ENCODE peak calls at places on chromosomes 12 and 14, in six cellular contexts. C is fibroblast of lung, M is esophagus squamous epithelium, S is heart right ventricle, Q is H1, T is HCT116. R is an unnamed sample.

GRCh38 chr12:29043069-29043468 is 106.0 kb upstream of the FAR2 start:
- DNase-seq in C (peak; percentile 52), M (no peak), S (no peak), Q (no peak), T (no peak), R (no peak)

GRCh38 chr12:62653740-62654139 is 187.1 kb downstream of the MON2 start:
- DNase-seq in C (no peak), M (no peak), S (no peak), Q (peak; percentile 75), T (no peak), R (no peak)

GRCh38 chr12:29831173-29831572 is 47.4 kb upstream of the TMTC1 start:
- DNase-seq in C (no peak), M (no peak), S (no peak), Q (no peak), T (no peak), R (no peak)

GRCh38 chr14:75751291-75751690 is 90.2 kb downstream of the TTLL5 start:
- DNase-seq in C (no peak), M (no peak), S (no peak), Q (no peak), T (no peak), R (no peak)

GRCh38 chr12:130673036-130673705 is 42.9 kb downstream of the RIMBP2 start:
- DNase-seq in C (no peak), M (no peak), S (no peak), Q (no peak), T (no peak), R (no peak)

GRCh38 chr12:42504049-42504448 is 85.5 kb downstream of the PRICKLE1 start:
- DNase-seq in C (peak; percentile 31), M (no peak), S (peak; percentile 22), Q (peak; percentile 27), T (no peak), R (no peak)

GRCh38 chr12:41205070-41205715 is 17.1 kb downstream of the PDZRN4 start:
- DNase-seq in C (no peak), M (no peak), S (no peak), Q (no peak), T (no peak), R (no peak)

GRCh38 chr12:107447336-107447735 is 238.3 kb upstream of the PWP1 start:
- DNase-seq in C (no peak), M (no peak), S (no peak), Q (no peak), T (no peak), R (no peak)

GRCh38 chr14:91961297-91962220 is 14.1 kb upstream of the FBLN5 start:
- DNase-seq in C (no peak), M (no peak), S (no peak), Q (no peak), T (no peak), R (no peak)

GRCh38 chr12:95858451-95859343 is at the start of gene SNRPF:
- DNase-seq in C (peak; percentile 97), M (peak; percentile 62), S (peak; percentile 95), Q (peak; percentile 97), T (peak; percentile 94), R (peak; percentile 78)

GRCh38 chr14:101357559-101358319 is 203.6 kb upstream of the DIO3 start:
- DNase-seq in C (no peak), M (no peak), S (no peak), Q (no peak), T (no peak), R (no peak)

GRCh38 chr12:6917491-6918231 is 3.3 kb downstream of the ENO2 start:
- DNase-seq in C (no peak), M (no peak), S (no peak), Q (no peak), T (no peak), R (no peak)

GRCh38 chr14:85479306-85479705 is 50.6 kb upstream of the FLRT2 start:
- DNase-seq in C (no peak), M (no peak), S (no peak), Q (no peak), T (no peak), R (no peak)

GRCh38 chr12:84497819-84498218 is 414.8 kb downstream of the SLC6A15 start:
- DNase-seq in C (peak; percentile 55), M (no peak), S (no peak), Q (no peak), T (peak; percentile 16), R (no peak)

GRCh38 chr12:79689477-79690155 is 1.1 kb downstream of the PAWR start:
- DNase-seq in C (peak; percentile 40), M (no peak), S (peak; percentile 11), Q (peak; percentile 66), T (no peak), R (no peak)
- TF ChIP-seq CTCF in C (peak; percentile 2), M (no peak), S (no peak), Q (no peak), T (no peak), R (no peak)

DNA sequence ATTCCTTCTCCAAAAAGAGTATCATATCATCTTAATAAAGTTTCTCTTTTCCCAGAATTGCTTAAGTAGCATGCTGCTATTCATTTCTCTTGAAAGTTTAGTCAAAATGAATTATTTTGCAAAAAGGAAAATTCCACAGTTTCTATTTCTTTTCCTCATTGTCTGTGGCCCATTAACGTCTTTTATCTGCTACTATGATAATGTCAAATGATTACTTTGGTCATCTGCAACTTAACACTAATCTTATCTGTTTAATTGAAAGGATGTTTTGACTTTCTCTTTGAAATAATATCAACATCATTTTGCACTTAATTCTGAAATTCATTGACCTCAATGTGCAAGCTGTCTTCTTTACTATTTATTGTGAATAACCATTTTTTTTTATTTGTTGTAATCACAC is 146.5 kb upstream of the SLCO1C1 start:
- DNase-seq in C (no peak), M (no peak), S (no peak), Q (no peak), T (no peak), R (no peak)
- H3K4me3 ChIP-seq in C (no peak overlapping the region), M (no peak overlapping the region), S (no peak overlapping the region), Q (no peak overlapping the region), T (no peak overlapping the region), R (no peak overlapping the region)

GRCh38 chr12:108649126-108649525 is 15.4 kb upstream of the SELPLG start:
- DNase-seq in C (peak; percentile 38), M (no peak), S (no peak), Q (no peak), T (no peak), R (no peak)

GRCh38 chr12:108649668-108650067 is 16.0 kb upstream of the SELPLG start:
- DNase-seq in C (peak; percentile 63), M (no peak), S (no peak), Q (no peak), T (peak; percentile 86), R (peak; percentile 65)

GRCh38 chr12:108650083-108650482 is 16.4 kb upstream of the SELPLG start:
- DNase-seq in C (no peak), M (no peak), S (no peak), Q (no peak), T (peak; percentile 57), R (no peak)

GRCh38 chr12:108653922-108654321 is 20.2 kb upstream of the SELPLG start:
- DNase-seq in C (no peak), M (no peak), S (no peak), Q (no peak), T (no peak), R (no peak)

GRCh38 chr12:108653082-108653516 is 19.4 kb upstream of the SELPLG start:
- DNase-seq in C (no peak), M (no peak), S (no peak), Q (no peak), T (no peak), R (no peak)
- H3K36me3 ChIP-seq in C (peaks cover 23% of the 10 kb centered on the region), M (peaks cover 16% of the 10 kb centered on the region), S (peaks cover 4% of the 10 kb centered on the region), Q (peaks cover 46% of the 10 kb centered on the region), T (peaks cover 13% of the 10 kb centered on the region), R (peaks cover 4% of the 10 kb centered on the region)

GRCh38 chr12:64236549-64236948 is 14.5 kb upstream of the KICS2 start:
- DNase-seq in C (peak; percentile 43), M (no peak), S (no peak), Q (no peak), T (peak; percentile 10), R (no peak)
- TF ChIP-seq CTCF in C (peak; percentile 20), M (no peak), S (no peak), Q (peak; percentile 39), T (peak; percentile 12), R (peak; percentile 27)

GRCh38 chr12:124422570-124423523 is 128.0 kb downstream of the RFLNA start:
- DNase-seq in C (peak; percentile 98), M (no peak), S (peak; percentile 94), Q (no peak), T (peak; percentile 84), R (peak; percentile 56)
- H3K4me3 ChIP-seq in C (peak overlapping the region; percentile 19), M (no peak overlapping the region), S (peak overlapping the region; percentile 28), Q (no peak overlapping the region), T (peak overlapping the region; percentile 40), R (no peak overlapping the region)

GRCh38 chr12:132620113-132620892 is 1.7 kb downstream of the P2RX2 start:
- DNase-seq in C (no peak), M (no peak), S (no peak), Q (no peak), T (no peak), R (no peak)

GRCh38 chr12:132617135-132617701 is 1.4 kb upstream of the P2RX2 start:
- DNase-seq in C (no peak), M (no peak), S (no peak), Q (no peak), T (no peak), R (no peak)

GRCh38 chr12:132618683-132619043 is at the start of gene P2RX2:
- DNase-seq in C (no peak), M (no peak), S (no peak), Q (no peak), T (no peak), R (no peak)

GRCh38 chr12:132619301-132620112 is 931 bp downstream of the P2RX2 start:
- DNase-seq in C (no peak), M (no peak), S (no peak), Q (peak; percentile 63), T (no peak), R (no peak)

GRCh38 chr12:132617822-132618682 is 524 bp upstream of the P2RX2 start:
- DNase-seq in C (no peak), M (no peak), S (no peak), Q (peak; percentile 80), T (no peak), R (no peak)
- H3K36me3 ChIP-seq in C (no peaks in the 10 kb centered on the region), M (no peaks in the 10 kb centered on the region), S (no peaks in the 10 kb centered on the region), Q (no peaks in the 10 kb centered on the region), T (no peaks in the 10 kb centered on the region), R (no peaks in the 10 kb centered on the region)

DNA sequence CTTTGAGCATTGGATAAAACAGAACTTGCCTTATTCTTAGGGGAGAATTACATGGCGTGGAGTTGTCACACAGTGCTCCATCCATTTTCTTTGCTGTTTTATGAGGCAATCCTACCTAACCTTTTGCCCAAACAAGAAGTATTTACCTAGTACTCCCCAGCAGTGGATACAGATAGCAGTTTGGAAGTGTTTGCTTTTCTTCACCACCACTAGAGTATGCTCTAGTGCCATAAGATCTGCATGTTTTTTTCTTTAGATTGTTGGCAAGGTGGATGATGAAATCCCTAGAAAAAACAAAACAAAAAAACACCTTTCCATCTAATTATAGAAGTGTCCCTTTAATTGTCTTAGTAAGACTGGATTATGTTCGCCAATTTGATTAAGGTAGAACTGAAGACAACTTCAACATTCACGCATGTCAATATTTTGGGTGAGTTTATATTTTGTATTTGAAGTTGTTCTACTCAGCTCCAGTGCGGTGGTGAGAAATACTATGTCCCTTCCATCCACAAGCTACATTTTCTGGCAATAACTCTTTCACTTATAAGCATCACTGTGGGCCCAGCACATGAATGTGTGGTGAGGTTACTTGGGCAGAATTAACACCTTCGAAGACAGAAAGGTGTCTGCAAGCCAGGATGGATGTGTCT is 23.6 kb upstream of the TMEM260 start:
- DNase-seq in C (peak; percentile 68), M (no peak), S (no peak), Q (no peak), T (peak; percentile 60), R (peak; percentile 25)
- TF ChIP-seq CTCF in C (peak; percentile 76), M (no peak), S (peak; percentile 43), Q (peak; percentile 77), T (peak; percentile 68), R (peak; percentile 73)